ENCODE peak calls at places on chromosomes 11 and 22, in nine cellular contexts. T, C, I, R, P, X, L, B and O are unnamed samples. For H3K9me3, the result is how much of the 10 kb centered on the place peaks cover.

GRCh38 chr22:43897751-43898261 is 6.0 kb upstream of the PNPLA5 start:
- DNase-seq in X (peak), C (no peak), P (no peak), R (no peak), I (no peak), T (no peak), L (no peak), B (no peak), O (no peak)

GRCh38 chr11:30109774-30110173 is 92.9 kb upstream of the KCNA4 start:
- DNase-seq in C (no peak), T (no peak), X (no peak), P (no peak), B (no peak), R (no peak), I (no peak), L (no peak), O (no peak)

GRCh38 chr22:24407278-24407665 is 20.1 kb upstream of the ADORA2A start:
- DNase-seq in X (no peak), R (no peak), I (no peak), B (no peak), C (peak), L (no peak), P (peak), T (no peak), O (no peak)

GRCh38 chr22:43826142-43827093 is 14.3 kb upstream of the EFCAB6 start:
- DNase-seq in T (peak), P (no peak), B (peak), L (no peak), I (no peak), C (peak), R (no peak), X (peak), O (no peak)

GRCh38 chr11:71334191-71334590 is 81.8 kb upstream of the SHANK2 start:
- DNase-seq in I (no peak), B (no peak), L (no peak), X (no peak), R (no peak), C (peak), T (no peak), P (no peak), O (peak)

GRCh38 chr11:121636341-121637176 is 183.8 kb upstream of the SORL1-AS1 start:
- DNase-seq in P (no peak), X (no peak), L (no peak), B (no peak), R (no peak), I (no peak), T (no peak), C (no peak), O (no peak)

GRCh38 chr22:24244144-24244787 is 616 bp downstream of the GGT5 start:
- DNase-seq in I (no peak), L (no peak), T (no peak), C (peak), X (no peak), R (peak), B (no peak), P (peak), O (no peak)

GRCh38 chr11:128786507-128786906 is 80.6 kb downstream of the KCNJ1 start:
- DNase-seq in L (no peak), I (no peak), T (no peak), C (no peak), P (no peak), R (no peak), B (no peak), X (no peak), O (no peak)

GRCh38 chr22:36732609-36733008 is 29.1 kb upstream of the CACNG2 start:
- DNase-seq in P (no peak), B (no peak), R (no peak), I (no peak), L (no peak), X (no peak), C (no peak), T (no peak), O (peak)

GRCh38 chr11:65090628-65091027 is 5.4 kb upstream of the VPS51 start:
- DNase-seq in P (no peak), X (no peak), T (no peak), B (no peak), L (no peak), R (no peak), I (no peak), C (no peak), O (no peak)

GRCh38 chr22:44245438-44245837 is 64.7 kb downstream of the PARVG start:
- DNase-seq in L (no peak), X (no peak), B (peak), I (no peak), P (no peak), C (no peak), T (peak), R (no peak), O (no peak)

GRCh38 chr11:19673924-19674390 is 38.7 kb upstream of the NAV2 start:
- DNase-seq in I (peak), R (no peak), T (peak), X (no peak), B (no peak), L (peak), P (no peak), C (peak), O (peak)

GRCh38 chr22:16960884-16961249 is 47.2 kb downstream of the GAB4 start:
- DNase-seq in T (no peak), X (no peak), C (no peak), R (no peak), P (no peak), I (no peak), L (no peak), B (no peak), O (no peak)

GRCh38 chr11:11407065-11407737 is 54.2 kb upstream of the CSNK2A3 start:
- DNase-seq in T (no peak), C (peak), R (no peak), X (no peak), B (no peak), I (no peak), P (peak), L (peak), O (peak)

GRCh38 chr11:69984457-69985261 is 93.5 kb upstream of the ANO1 start:
- DNase-seq in T (peak), C (no peak), I (no peak), R (no peak), X (no peak), L (no peak), P (no peak), B (no peak), O (no peak)

GRCh38 chr11:38553033-38553432 is 1955.0 kb upstream of the RAG2 start:
- DNase-seq in L (no peak), I (no peak), T (no peak), R (no peak), C (no peak), P (no peak), B (no peak), X (no peak), O (no peak)

GRCh38 chr11:23778971-23779370 is 717.9 kb upstream of the LUZP2 start:
- DNase-seq in R (no peak), C (no peak), B (no peak), I (no peak), P (no peak), X (no peak), T (no peak), L (no peak), O (no peak)

GRCh38 chr11:216081-216974 is 8.8 kb downstream of the RIC8A start:
- DNase-seq in T (no peak), R (no peak), L (no peak), C (no peak), B (peak), P (no peak), X (no peak), I (no peak), O (peak)

GRCh38 chr11:79045811-79046304 is 395.0 kb downstream of the TENM4 start:
- DNase-seq in C (no peak), X (no peak), R (no peak), P (no peak), T (no peak), L (no peak), B (no peak), I (no peak), O (no peak)

GRCh38 chr11:11081273-11081672 is 223.4 kb upstream of the ZBED5 start:
- DNase-seq in C (no peak), R (no peak), X (no peak), T (no peak), P (no peak), B (no peak), L (no peak), I (no peak), O (no peak)

GRCh38 chr11:57460017-57460755 is at the start of gene RTN4RL2:
- DNase-seq in B (no peak), L (no peak), R (peak), P (peak), X (peak), T (peak), C (no peak), I (peak), O (no peak)

GRCh38 chr22:50396751-50397370 is 53.7 kb downstream of the PPP6R2 start:
- DNase-seq in T (no peak), I (no peak), P (no peak), R (no peak), L (no peak), C (no peak), X (peak), B (no peak), O (no peak)

GRCh38 chr22:26894766-26895485 is 237.5 kb downstream of the MIAT start:
- DNase-seq in X (peak), B (no peak), I (no peak), T (peak), R (no peak), L (no peak), P (no peak), C (no peak), O (no peak)

GRCh38 chr11:65643971-65644370 is 6.1 kb downstream of the SIPA1 start:
- DNase-seq in R (peak), T (no peak), I (no peak), X (peak), L (no peak), B (no peak), P (no peak), C (no peak), O (no peak)

GRCh38 chr11:7546324-7546791 is 32.6 kb downstream of the PPFIBP2 start:
- DNase-seq in T (no peak), R (no peak), I (no peak), L (no peak), X (no peak), P (no peak), C (no peak), B (no peak), O (no peak)

GRCh38 chr11:117928818-117929567 is at the start of gene TMPRSS13:
- DNase-seq in R (no peak), I (peak), L (peak), B (no peak), T (no peak), C (no peak), P (no peak), X (no peak), O (peak)

GRCh38 chr22:30408388-30409101 is 11.7 kb downstream of the SEC14L2 start:
- DNase-seq in R (peak), B (no peak), P (no peak), C (no peak), I (no peak), X (no peak), L (no peak), T (no peak), O (no peak)

GRCh38 chr11:128061321-128061871 is 526.0 kb downstream of the ETS1 start:
- DNase-seq in R (no peak), I (no peak), B (no peak), X (no peak), C (no peak), P (no peak), L (no peak), T (no peak), O (no peak)

GRCh38 chr22:36759481-36760159 is 16.3 kb downstream of the IFT27 start:
- DNase-seq in B (no peak), X (no peak), R (no peak), C (no peak), L (no peak), I (no peak), P (no peak), T (no peak), O (peak)

GRCh38 chr11:77001524-77001923 is 32.7 kb upstream of the B3GNT6 start:
- DNase-seq in L (no peak), I (no peak), C (no peak), P (no peak), R (no peak), B (no peak), X (no peak), T (no peak), O (no peak)

GRCh38 chr11:70743941-70744351 is 345.6 kb downstream of the CTTN start:
- DNase-seq in X (no peak), P (no peak), T (no peak), C (no peak), B (no peak), R (no peak), I (no peak), L (no peak), O (no peak)

GRCh38 chr11:10935015-10935564 is 77.2 kb upstream of the ZBED5 start:
- DNase-seq in I (no peak), L (peak), P (no peak), X (no peak), R (no peak), B (no peak), C (no peak), T (no peak), O (no peak)

GRCh38 chr11:12540075-12540685 is 134.0 kb upstream of the TEAD1 start:
- DNase-seq in I (no peak), C (no peak), B (no peak), T (no peak), P (no peak), X (peak), L (no peak), R (no peak), O (no peak)

GRCh38 chr11:11463397-11463796 is 110.3 kb upstream of the CSNK2A3 start:
- DNase-seq in B (no peak), C (no peak), P (peak), L (no peak), T (no peak), X (no peak), I (no peak), R (no peak), O (no peak)

GRCh38 chr11:5232150-5232549 is 2.1 kb downstream of the HBD start:
- DNase-seq in P (no peak), T (no peak), B (no peak), X (no peak), C (no peak), R (no peak), I (no peak), L (no peak), O (no peak)

GRCh38 chr11:126561327-126561893 is 205.9 kb downstream of the ST3GAL4 start:
- DNase-seq in B (no peak), C (peak), I (no peak), T (peak), P (no peak), R (peak), X (peak), L (no peak), O (no peak)

GRCh38 chr11:14813506-14813905 is 78.5 kb downstream of the CYP2R1 start:
- DNase-seq in P (no peak), X (no peak), T (no peak), R (no peak), I (no peak), B (no peak), C (no peak), L (no peak), O (no peak)

GRCh38 chr11:134784046-134784445 is 372.0 kb upstream of the B3GAT1 start:
- DNase-seq in B (no peak), R (no peak), I (no peak), X (no peak), T (no peak), C (no peak), P (no peak), L (no peak), O (no peak)

GRCh38 chr11:17595526-17596309 is 48.7 kb downstream of the OTOG start:
- DNase-seq in P (no peak), X (no peak), B (peak), R (no peak), C (no peak), T (peak), I (no peak), L (no peak), O (peak)

GRCh38 chr11:106228996-106229395 is 151.5 kb downstream of the AASDHPPT start:
- DNase-seq in I (no peak), P (no peak), C (no peak), X (no peak), B (no peak), T (no peak), L (no peak), R (no peak), O (no peak)
- H3K9me3 ChIP-seq in I (under half), P (under half), C (under half), X (under half), B (under half), T (under half), L (under half), R (under half), O (under half)

GRCh38 chr11:96204366-96204659 is 138.7 kb downstream of the MAML2 start:
- DNase-seq in T (no peak), R (no peak), P (no peak), X (no peak), L (no peak), C (no peak), I (no peak), B (no peak), O (no peak)

GRCh38 chr11:96207459-96208449 is 135.2 kb downstream of the MAML2 start:
- DNase-seq in X (no peak), T (no peak), B (no peak), C (no peak), L (peak), P (peak), R (no peak), I (no peak), O (no peak)

GRCh38 chr11:96203567-96204365 is 139.2 kb downstream of the MAML2 start:
- DNase-seq in X (no peak), B (no peak), L (no peak), P (no peak), T (no peak), C (no peak), R (no peak), I (no peak), O (no peak)

GRCh38 chr11:96205460-96205809 is 137.6 kb downstream of the MAML2 start:
- DNase-seq in L (no peak), R (no peak), T (no peak), B (no peak), C (no peak), P (no peak), I (no peak), X (no peak), O (no peak)

DNA sequence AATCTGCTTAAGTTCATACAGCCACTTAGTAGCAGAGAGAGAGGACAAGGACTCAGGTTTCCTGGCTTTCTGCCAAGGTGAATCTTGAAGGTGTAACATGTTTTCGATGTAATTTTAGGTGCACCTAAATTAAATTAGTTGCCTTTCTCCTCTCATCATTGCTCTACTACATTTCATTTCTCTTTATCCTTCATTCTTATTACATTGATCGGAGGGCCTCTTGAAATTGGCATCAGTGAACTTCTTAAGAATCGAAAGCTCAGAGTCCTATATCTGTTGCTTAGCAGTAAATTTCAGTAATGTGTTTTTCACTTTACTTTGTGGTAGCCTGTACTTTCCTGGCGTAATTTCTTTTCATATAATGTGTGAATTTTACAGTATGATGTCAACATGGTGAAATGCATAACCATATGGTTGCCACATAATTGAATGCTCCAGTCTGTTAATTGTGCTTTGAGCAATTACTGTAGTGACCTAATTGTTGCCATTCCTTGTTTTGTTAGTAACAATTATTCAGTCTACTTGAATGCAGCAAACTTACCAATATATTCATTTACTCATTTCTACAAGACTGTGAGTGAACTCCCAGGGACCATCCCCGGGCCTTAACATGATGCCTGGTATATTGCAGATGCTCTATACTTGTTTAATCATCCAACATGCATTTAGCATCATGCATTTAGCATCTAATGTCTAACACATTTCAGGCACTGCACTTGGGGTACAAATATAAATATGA is 138.1 kb downstream of the MAML2 start:
- DNase-seq in B (no peak), I (no peak), T (no peak), L (no peak), C (no peak), X (no peak), P (no peak), R (no peak), O (no peak)
- TF ChIP-seq EP300 in B (no peak), I (no peak), T (no peak), L (no peak), C (no peak), X (no peak), P (no peak), R (no peak), O (no peak)

DNA sequence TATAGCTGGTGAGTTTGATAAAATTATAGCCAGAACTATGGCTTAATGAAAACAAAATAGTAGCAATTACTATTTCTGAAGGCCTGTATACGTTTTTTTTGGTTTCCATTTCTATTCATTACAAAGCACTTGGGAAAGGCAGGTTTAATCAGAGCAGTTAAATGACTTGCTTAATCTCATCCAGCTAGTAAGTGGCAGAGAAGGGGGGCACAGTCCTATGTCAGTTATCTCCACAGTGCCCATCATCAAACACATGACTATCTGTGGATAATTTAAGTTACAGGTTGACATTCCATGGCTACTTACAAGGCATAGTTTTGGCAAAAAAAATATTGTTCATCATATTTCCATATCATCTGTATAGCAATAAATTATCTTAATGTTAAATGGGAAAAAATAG is 93.7 kb downstream of the PGR start:
- DNase-seq in L (no peak), X (no peak), T (no peak), P (no peak), B (no peak), R (no peak), I (no peak), C (no peak), O (no peak)
- H3K9me3 ChIP-seq in L (under half), X (under half), T (under half), P (under half), B (under half), R (under half), I (under half), C (under half), O (under half)

GRCh38 chr11:61695917-61696316 is 15.7 kb downstream of the DAGLA start:
- DNase-seq in T (peak), I (peak), R (peak), P (peak), C (peak), B (peak), X (peak), L (peak), O (peak)

GRCh38 chr11:61694971-61695706 is 14.9 kb downstream of the DAGLA start:
- DNase-seq in B (peak), T (no peak), C (peak), X (no peak), R (no peak), P (peak), L (peak), I (peak), O (peak)

GRCh38 chr11:61697093-61697492 is 16.9 kb downstream of the DAGLA start:
- DNase-seq in B (no peak), C (no peak), I (no peak), L (no peak), R (no peak), P (no peak), X (peak), T (no peak), O (no peak)

GRCh38 chr11:61697764-61698163 is 17.6 kb downstream of the DAGLA start:
- DNase-seq in I (no peak), B (no peak), R (no peak), C (no peak), L (no peak), P (no peak), T (no peak), X (no peak), O (no peak)

DNA sequence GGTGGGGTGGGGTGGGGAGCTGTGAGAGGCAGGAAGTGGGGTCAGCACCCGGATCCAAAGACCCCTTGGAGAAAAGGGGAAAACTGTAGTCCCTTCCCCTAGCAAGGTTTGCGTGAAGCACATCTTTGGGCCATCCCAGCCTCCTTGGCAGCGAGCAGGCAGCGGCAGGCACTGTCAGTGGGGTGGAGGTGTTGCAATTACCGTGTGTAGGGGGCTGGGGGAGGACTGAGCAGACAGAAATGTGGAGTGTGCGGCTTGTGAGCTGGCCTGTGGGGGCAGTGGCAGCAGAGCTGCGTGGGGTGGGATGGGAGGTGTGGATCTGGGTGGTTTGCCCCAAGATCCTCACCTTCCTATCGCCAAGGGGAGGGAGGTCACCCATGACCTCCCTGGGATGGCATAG is 16.4 kb downstream of the DAGLA start:
- DNase-seq in X (no peak), L (no peak), T (no peak), P (no peak), C (no peak), I (peak), R (no peak), B (no peak), O (no peak)
- TF ChIP-seq EP300 in X (no peak), L (no peak), T (no peak), P (no peak), C (no peak), I (no peak), R (no peak), B (no peak), O (no peak)

GRCh38 chr11:99766816-99767215 is 746.1 kb downstream of the CNTN5 start:
- DNase-seq in C (no peak), T (no peak), L (no peak), R (no peak), B (no peak), X (no peak), P (no peak), I (no peak), O (no peak)
- H3K9me3 ChIP-seq in C (under half), T (under half), L (under half), R (under half), B (under half), X (under half), P (under half), I (under half), O (under half)

GRCh38 chr11:27718346-27718852 is 18.1 kb upstream of the BDNF start:
- DNase-seq in B (no peak), T (peak), I (peak), L (peak), C (no peak), X (peak), R (no peak), P (peak), O (peak)
- TF ChIP-seq EP300 in B (no peak), T (no peak), I (no peak), L (no peak), C (no peak), X (peak), R (no peak), P (no peak), O (no peak)